ENCODE peak calls at places on chromosome 1, in four cellular contexts. H, A, O and B are unnamed samples.

GRCh38 chr1:208924011-208924410 is 659.5 kb upstream of the CAMK1G start:
- DNase-seq in H (no peak), A (no peak), O (no peak), B (no peak)

GRCh38 chr1:16615253-16616252 is 2.2 kb upstream of the NBPF1 start:
- DNase-seq in H (peak), A (peak), O (no peak), B (no peak)

GRCh38 chr1:226063362-226064167 is 1.0 kb downstream of the H3-3A start:
- DNase-seq in H (peak), A (peak), O (peak), B (peak)

GRCh38 chr1:66495490-66495889 is 38.5 kb upstream of the SGIP1 start:
- DNase-seq in H (no peak), A (no peak), O (peak), B (peak)

GRCh38 chr1:45340816-45341215 is 576 bp upstream of the MUTYH start:
- DNase-seq in H (no peak), A (no peak), O (peak), B (peak)

GRCh38 chr1:162732566-162733335 is 57.8 kb upstream of the HSD17B7 start:
- DNase-seq in H (no peak), A (no peak), O (peak), B (no peak)

GRCh38 chr1:8777867-8778266 is 39.6 kb downstream of the RERE start:
- DNase-seq in H (no peak), A (no peak), O (no peak), B (peak)

GRCh38 chr1:30654188-30654587 is 69.2 kb downstream of the MATN1 start:
- DNase-seq in H (no peak), A (no peak), O (no peak), B (no peak)

GRCh38 chr1:178529364-178530036 is 16.6 kb downstream of the TEX35 start:
- DNase-seq in H (no peak), A (no peak), O (no peak), B (no peak)
- TF ChIP-seq CTCF in H (no peak), A (no peak), O (no peak), B (no peak)

DNA sequence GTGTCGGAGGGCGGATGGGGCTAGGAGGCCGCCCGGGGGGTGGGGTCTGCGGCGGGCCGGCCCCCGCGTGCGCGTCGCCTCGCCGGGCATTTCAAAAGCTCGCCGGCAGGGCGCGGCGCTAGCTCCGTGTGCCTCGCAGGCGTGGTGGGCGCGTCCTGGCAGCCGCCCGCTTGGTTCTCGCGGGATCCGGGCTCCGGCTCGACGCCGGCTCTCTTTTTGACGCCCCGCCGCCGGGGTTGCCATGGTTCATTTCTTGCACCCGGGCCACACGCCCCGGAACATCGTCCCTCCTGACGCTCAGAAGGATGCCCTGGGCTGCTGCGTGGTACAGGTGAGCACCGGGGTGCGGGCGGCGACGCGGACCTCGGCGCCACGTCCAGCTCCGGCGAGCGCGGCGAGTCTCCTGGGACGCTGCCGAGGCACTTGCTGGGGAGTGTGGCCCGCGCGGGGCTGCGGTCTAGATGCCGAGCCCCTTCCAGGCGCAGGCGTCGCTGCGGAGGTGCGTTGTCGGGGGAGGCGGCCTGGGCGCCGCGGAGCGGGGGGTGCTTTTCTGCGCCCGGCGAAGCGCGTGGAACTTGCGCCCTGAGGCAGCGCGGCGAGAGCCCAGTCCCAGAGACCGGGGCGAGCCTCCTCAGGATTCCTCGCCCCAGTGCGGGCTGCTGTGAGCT is at the start of gene ZYG11A:
- DNase-seq in H (peak), A (peak), O (peak), B (peak)
- TF ChIP-seq CTCF in H (peak), A (peak), O (no peak), B (peak)

DNA sequence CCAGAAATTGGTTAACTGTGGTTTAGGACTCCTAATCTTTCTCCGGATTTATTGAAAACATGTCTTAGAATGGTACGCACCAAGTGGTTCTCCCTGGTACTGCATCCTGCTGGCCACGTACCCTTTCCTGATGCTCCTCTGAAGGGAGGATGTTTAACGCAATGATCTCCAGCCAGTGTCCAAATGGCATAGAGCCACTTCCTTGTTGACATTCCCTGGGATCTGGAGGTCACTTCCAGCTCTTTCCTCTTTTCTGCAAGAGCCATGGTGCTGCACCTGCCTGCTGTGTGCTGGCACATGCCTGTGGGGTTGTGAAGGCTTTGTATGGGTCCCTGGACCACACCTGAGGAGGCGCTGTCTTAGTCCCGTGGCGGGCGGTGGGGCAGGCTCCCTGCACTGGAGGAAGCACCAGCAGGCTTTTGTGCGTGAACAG is 53.9 kb downstream of the GALNT2 start:
- DNase-seq in H (no peak), A (peak), O (peak), B (no peak)
- TF ChIP-seq CTCF in H (peak), A (peak), O (peak), B (peak)

GRCh38 chr1:118084400-118084799 is 100.6 kb downstream of the SPAG17 start:
- DNase-seq in H (no peak), A (no peak), O (no peak), B (no peak)
- TF ChIP-seq CTCF in H (no peak), A (no peak), O (no peak), B (no peak)

GRCh38 chr1:3524571-3525203 is 70.2 kb downstream of the ARHGEF16 start:
- DNase-seq in H (no peak), A (no peak), O (no peak), B (peak)
- TF ChIP-seq CTCF in H (no peak), A (no peak), O (no peak), B (no peak)

DNA sequence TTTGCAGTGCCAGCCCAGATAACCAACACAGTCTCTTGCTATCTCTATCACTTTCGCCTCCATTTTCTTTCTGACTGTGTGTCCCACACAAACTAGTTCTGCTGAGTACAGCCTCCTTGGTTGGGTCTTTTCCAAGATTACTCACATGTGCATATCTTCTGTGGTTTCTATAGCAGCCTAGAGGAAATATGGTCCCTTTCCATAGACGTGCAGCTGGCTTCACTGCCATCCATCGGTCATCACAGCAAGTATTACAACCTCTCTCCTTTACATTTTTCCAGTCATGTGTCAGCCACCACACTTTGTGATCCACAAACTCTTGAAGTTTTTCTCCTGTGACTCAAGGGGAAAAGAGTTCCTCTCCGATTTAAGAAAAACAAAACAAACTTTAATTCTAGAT is 893.4 kb upstream of the ADGRL4 start:
- DNase-seq in H (no peak), A (no peak), O (peak), B (peak)
- TF ChIP-seq CTCF in H (no peak), A (no peak), O (peak), B (peak)

DNA sequence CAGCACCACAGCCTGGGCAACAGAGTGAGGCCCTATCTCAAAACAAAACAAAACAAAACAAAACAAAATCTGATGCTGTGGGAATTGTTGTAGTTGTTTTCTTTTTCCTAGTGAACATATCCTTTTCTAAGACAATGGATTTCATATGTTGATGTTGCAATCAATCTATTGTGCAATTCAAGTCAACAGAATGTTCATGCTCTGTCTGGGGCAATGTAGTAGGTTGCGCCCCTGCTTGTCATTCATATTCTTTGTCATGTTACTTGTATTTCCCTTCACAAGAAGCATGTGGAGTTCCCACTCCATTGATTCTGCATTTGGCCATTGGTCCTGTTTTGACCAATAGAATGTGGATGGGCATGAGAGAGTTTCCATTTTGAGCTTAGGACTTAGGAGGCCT is 223.9 kb downstream of the DUSP10 start:
- DNase-seq in H (no peak), A (no peak), O (peak), B (peak)
- TF ChIP-seq CTCF in H (no peak), A (no peak), O (no peak), B (no peak)

GRCh38 chr1:156746716-156747631 is 4.5 kb downstream of the HDGF start:
- DNase-seq in H (peak), A (peak), O (peak), B (peak)
- TF ChIP-seq CTCF in H (no peak), A (no peak), O (peak), B (peak)

GRCh38 chr1:114828251-114828650 is 26.4 kb upstream of the SYCP1 start:
- DNase-seq in H (no peak), A (no peak), O (peak), B (peak)

GRCh38 chr1:114832057-114832456 is 22.6 kb upstream of the SYCP1 start:
- DNase-seq in H (no peak), A (no peak), O (no peak), B (no peak)

DNA sequence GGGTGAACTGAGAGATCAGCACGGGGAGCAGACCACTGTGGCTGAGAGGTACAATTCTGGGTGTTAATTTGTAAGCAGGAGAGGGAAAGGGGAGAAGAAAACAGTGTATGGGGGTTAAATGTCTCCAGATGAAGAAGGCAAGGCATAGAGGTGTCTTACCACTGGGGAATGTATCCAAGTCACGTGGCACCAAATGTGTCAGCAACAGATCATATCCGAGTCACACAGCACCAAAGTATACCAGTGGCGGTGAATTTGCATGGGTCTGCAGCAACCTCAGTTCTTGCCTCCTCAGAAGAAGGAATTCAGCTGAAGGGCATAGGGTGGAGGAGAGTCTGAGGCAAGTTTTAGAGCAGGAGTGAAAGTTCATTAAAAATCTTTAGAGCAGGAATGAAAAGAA is 21.2 kb upstream of the SYCP1 start:
- DNase-seq in H (no peak), A (no peak), O (no peak), B (peak)
- TF ChIP-seq CTCF in H (no peak), A (no peak), O (no peak), B (no peak)

GRCh38 chr1:89953072-89953626 is 41.8 kb upstream of the ZNF326 start:
- DNase-seq in H (peak), A (peak), O (peak), B (peak)
- TF ChIP-seq CTCF in H (peak), A (no peak), O (peak), B (no peak)